ENCODE peak calls at places on chromosome 12, in six cellular contexts. R is fibroblast of lung; X is naive thymus-derived CD8-positive, alpha-beta T cell; G is LoVo; W is body of pancreas; L is BE2C. D is an unnamed sample.

GRCh38 chr12:884746-885414 is 64.6 kb downstream of the RAD52 start:
- DNase-seq in R (no peak), L (no peak), X (no peak), W (no peak), G (no peak), D (no peak)

GRCh38 chr12:111248221-111248620 is 120.7 kb downstream of the PHETA1 start:
- DNase-seq in W (no peak), L (peak), G (no peak), R (peak), X (no peak), D (no peak)

GRCh38 chr12:22299294-22299912 is 35.1 kb downstream of the ST8SIA1 start:
- DNase-seq in R (no peak), L (no peak), W (no peak), G (no peak), X (no peak), D (no peak)

GRCh38 chr12:19186722-19187661 is 57.5 kb downstream of the PLEKHA5 start:
- DNase-seq in G (peak), X (no peak), R (peak), L (no peak), W (no peak), D (no peak)

GRCh38 chr12:88663001-88663400 is 82.7 kb upstream of the KITLG start:
- DNase-seq in X (no peak), L (no peak), W (no peak), R (no peak), G (no peak), D (no peak)

GRCh38 chr12:48969847-48970701 is 1.5 kb downstream of the WNT10B start:
- DNase-seq in R (peak), G (no peak), W (no peak), X (peak), L (peak), D (no peak)

GRCh38 chr12:2856901-2857495 is at the start of gene TEX52:
- DNase-seq in R (no peak), L (no peak), W (no peak), X (no peak), G (no peak), D (no peak)

GRCh38 chr12:11765817-11766794 is 116.6 kb downstream of the ETV6 start:
- DNase-seq in L (no peak), G (no peak), W (no peak), X (no peak), R (peak), D (no peak)

GRCh38 chr12:10304161-10304574 is 3.5 kb upstream of the KLRD1 start:
- DNase-seq in R (peak), L (no peak), G (no peak), X (no peak), W (no peak), D (no peak)

GRCh38 chr12:1865284-1865866 is 45.0 kb downstream of the LRTM2 start:
- DNase-seq in L (no peak), W (no peak), G (no peak), R (no peak), X (no peak), D (no peak)

GRCh38 chr12:25472453-25472852 is 80.6 kb downstream of the LMNTD1 start:
- DNase-seq in W (no peak), L (no peak), G (no peak), X (no peak), R (no peak), D (no peak)

GRCh38 chr12:122964439-122965257 is 1.6 kb downstream of the ABCB9 start:
- DNase-seq in X (no peak), G (no peak), W (no peak), L (no peak), R (no peak), D (no peak)

GRCh38 chr12:76890407-76891143 is 11.8 kb upstream of the CSRP2 start:
- DNase-seq in R (peak), W (no peak), X (no peak), L (no peak), G (peak), D (no peak)

GRCh38 chr12:91347686-91348085 is 165.1 kb upstream of the DCN start:
- DNase-seq in X (no peak), W (no peak), G (no peak), R (no peak), L (no peak), D (no peak)